ENCODE peak calls at places on chromosomes 4 and X, in four cellular contexts. One of them, this sample, is unnamed.

GRCh38 chrX:49762175-49762704 is 66.5 kb upstream of the PAGE1 start:
- DNase-seq in K562: no peak
- DNase-seq in SK-N-SH: no peak
- DNase-seq in H1: no peak
- DNase-seq in this sample: no peak

GRCh38 chrX:10477525-10477924 is 142.9 kb downstream of the MID1 start:
- DNase-seq in K562: no peak
- DNase-seq in SK-N-SH: no peak
- DNase-seq in H1: no peak
- DNase-seq in this sample: no peak

GRCh38 chr4:44256414-44256813 is 192.2 kb downstream of the KCTD8 start:
- DNase-seq in K562: no peak
- DNase-seq in H1: no peak
- DNase-seq in SK-N-SH: no peak
- DNase-seq in this sample: no peak

GRCh38 chr4:173008436-173008835 is 160.2 kb upstream of the GALNT7 start:
- DNase-seq in K562: no peak
- DNase-seq in H1: no peak
- DNase-seq in SK-N-SH: no peak
- DNase-seq in this sample: no peak

GRCh38 chr4:7766661-7767345 is 172.9 kb downstream of the AFAP1 start:
- DNase-seq in K562: no peak
- DNase-seq in SK-N-SH: no peak
- DNase-seq in H1: no peak
- DNase-seq in this sample: no peak

GRCh38 chrX:48683411-48683982 is at the start of gene WAS:
- DNase-seq in SK-N-SH: no peak
- DNase-seq in K562: no peak
- DNase-seq in H1: no peak
- DNase-seq in this sample: no peak

GRCh38 chr4:3410401-3411135 is 31.2 kb upstream of the HGFAC start:
- DNase-seq in H1: no peak
- DNase-seq in K562: no peak
- DNase-seq in SK-N-SH: no peak
- DNase-seq in this sample: no peak

GRCh38 chrX:134460861-134461218 is 875 bp downstream of the HPRT1 start:
- DNase-seq in SK-N-SH: no peak
- DNase-seq in H1: no peak
- DNase-seq in K562: peak
- DNase-seq in this sample: no peak

GRCh38 chr4:16083217-16084191 is at the start of gene PROM1:
- DNase-seq in K562: no peak
- DNase-seq in SK-N-SH: peak
- DNase-seq in H1: peak
- DNase-seq in this sample: peak

GRCh38 chr4:31007858-31008257 is 287.7 kb downstream of the PCDH7 start:
- DNase-seq in K562: no peak
- DNase-seq in H1: no peak
- DNase-seq in SK-N-SH: peak
- DNase-seq in this sample: no peak

GRCh38 chr4:63553123-63553522 is 856.1 kb downstream of the TECRL start:
- DNase-seq in K562: no peak
- DNase-seq in SK-N-SH: no peak
- DNase-seq in H1: no peak
- DNase-seq in this sample: no peak

GRCh38 chrX:1435241-1435900 is 17.3 kb downstream of the ASMTL start:
- DNase-seq in K562: no peak
- DNase-seq in SK-N-SH: no peak
- DNase-seq in H1: no peak
- DNase-seq in this sample: peak

GRCh38 chrX:130253916-130254315 is 14.8 kb downstream of the ZNF280C start:
- DNase-seq in K562: no peak
- DNase-seq in SK-N-SH: no peak
- DNase-seq in H1: no peak
- DNase-seq in this sample: no peak

GRCh38 chr4:150001815-150002214 is 76.4 kb upstream of the DCLK2 start:
- DNase-seq in H1: no peak
- DNase-seq in K562: no peak
- DNase-seq in SK-N-SH: no peak
- DNase-seq in this sample: no peak

GRCh38 chr4:142886566-142886965 is 40.5 kb upstream of the INPP4B start:
- DNase-seq in SK-N-SH: no peak
- DNase-seq in H1: no peak
- DNase-seq in K562: no peak
- DNase-seq in this sample: no peak

GRCh38 chr4:139469216-139469615 is 15.3 kb downstream of the RAB33B start:
- DNase-seq in H1: no peak
- DNase-seq in SK-N-SH: no peak
- DNase-seq in K562: no peak
- DNase-seq in this sample: no peak

GRCh38 chr4:102815981-102816380 is 11.4 kb downstream of the UBE2D3 start:
- DNase-seq in SK-N-SH: no peak
- DNase-seq in H1: no peak
- DNase-seq in K562: no peak
- DNase-seq in this sample: no peak

GRCh38 chr4:152667781-152668180 is 12.0 kb downstream of the TMEM154 start:
- DNase-seq in K562: no peak
- DNase-seq in SK-N-SH: no peak
- DNase-seq in H1: no peak
- DNase-seq in this sample: no peak

GRCh38 chr4:45621926-45622325 is 501.9 kb downstream of the GABRG1 start:
- DNase-seq in H1: no peak
- DNase-seq in SK-N-SH: no peak
- DNase-seq in K562: no peak
- DNase-seq in this sample: no peak

GRCh38 chr4:77564231-77564630 is 41.4 kb upstream of the CXCL13 start:
- DNase-seq in K562: no peak
- DNase-seq in SK-N-SH: no peak
- DNase-seq in H1: no peak
- DNase-seq in this sample: no peak

GRCh38 chr4:5142726-5143125 is 91.4 kb downstream of the STK32B start:
- DNase-seq in K562: peak
- DNase-seq in H1: peak
- DNase-seq in SK-N-SH: peak
- DNase-seq in this sample: peak

GRCh38 chr4:566508-567295 is 9.4 kb downstream of the TMEM271 start:
- DNase-seq in H1: no peak
- DNase-seq in K562: peak
- DNase-seq in SK-N-SH: peak
- DNase-seq in this sample: no peak

GRCh38 chr4:10344824-10345223 is 112.4 kb downstream of the ZNF518B start:
- DNase-seq in SK-N-SH: no peak
- DNase-seq in H1: no peak
- DNase-seq in K562: no peak
- DNase-seq in this sample: no peak

GRCh38 chrX:124098089-124098488 is 136.6 kb downstream of the STAG2 start:
- DNase-seq in K562: peak
- DNase-seq in H1: no peak
- DNase-seq in SK-N-SH: peak
- DNase-seq in this sample: no peak

GRCh38 chrX:153299855-153300254 is 21.7 kb downstream of the PNMA6F start:
- DNase-seq in K562: no peak
- DNase-seq in SK-N-SH: no peak
- DNase-seq in H1: no peak
- DNase-seq in this sample: no peak

GRCh38 chr4:123304151-123305021 is 92.2 kb upstream of the SPRY1 start:
- DNase-seq in SK-N-SH: no peak
- DNase-seq in H1: peak
- DNase-seq in K562: no peak
- DNase-seq in this sample: peak

GRCh38 chr4:185099024-185099682 is 43.9 kb upstream of the SLC25A4 start:
- DNase-seq in K562: no peak
- DNase-seq in H1: no peak
- DNase-seq in SK-N-SH: no peak
- DNase-seq in this sample: peak

GRCh38 chr4:98802673-98803286 is 126.2 kb downstream of the EIF4E start:
- DNase-seq in H1: no peak
- DNase-seq in SK-N-SH: no peak
- DNase-seq in K562: no peak
- DNase-seq in this sample: no peak

GRCh38 chr4:98804403-98804802 is 124.5 kb downstream of the EIF4E start:
- DNase-seq in SK-N-SH: no peak
- DNase-seq in K562: no peak
- DNase-seq in H1: no peak
- DNase-seq in this sample: no peak

GRCh38 chr4:98801259-98801725 is 127.6 kb downstream of the EIF4E start:
- DNase-seq in K562: peak
- DNase-seq in H1: no peak
- DNase-seq in SK-N-SH: no peak
- DNase-seq in this sample: no peak

DNA sequence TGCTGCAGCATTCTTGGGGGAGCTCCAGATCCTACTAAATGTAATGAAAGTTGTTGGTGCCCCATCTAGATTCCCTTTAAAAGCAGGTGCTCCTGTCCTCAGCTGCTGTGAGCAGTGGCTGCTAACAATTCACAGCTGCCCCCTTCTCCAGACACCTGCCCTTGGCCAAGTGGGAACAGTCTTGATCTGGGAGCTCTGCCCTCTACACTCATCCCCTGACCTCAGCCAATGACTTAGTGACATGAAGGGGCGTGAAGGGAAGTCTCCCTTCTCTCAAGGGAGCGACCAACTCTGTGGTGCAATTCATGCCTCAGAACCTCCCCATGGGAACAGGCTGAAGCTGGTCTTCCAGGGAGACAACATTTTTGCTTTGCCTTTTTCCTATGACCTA is 125.7 kb downstream of the EIF4E start:
- DNase-seq in K562: no peak
- DNase-seq in SK-N-SH: no peak
- DNase-seq in H1: no peak
- DNase-seq in this sample: no peak
- TF ChIP-seq TEAD4 in K562: no peak
- TF ChIP-seq TEAD4 in SK-N-SH: no peak
- TF ChIP-seq TEAD4 in H1: no peak
- TF ChIP-seq TEAD4 in this sample: no peak

DNA sequence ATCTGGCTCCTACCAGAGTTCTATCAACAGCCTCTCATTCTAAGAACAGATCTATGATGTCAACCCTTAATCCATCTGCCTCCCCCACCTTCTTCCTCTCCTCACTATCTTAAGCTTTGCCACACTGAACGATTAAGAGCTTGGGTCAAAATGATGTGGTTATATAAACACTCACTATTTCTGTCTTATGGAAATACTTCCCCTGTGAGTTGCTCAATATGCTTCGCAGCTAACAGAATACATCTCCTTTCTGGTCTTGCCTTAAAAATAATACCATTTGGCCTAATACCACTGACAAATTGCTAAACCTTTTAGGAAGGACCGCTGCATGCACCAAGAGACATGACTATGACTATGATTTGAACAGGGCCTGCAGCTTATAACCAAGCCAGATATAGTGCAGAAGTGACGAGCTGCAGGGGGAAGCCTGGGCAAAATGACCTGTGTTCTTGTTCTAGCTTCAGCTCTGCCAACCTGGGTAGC is 130.9 kb downstream of the RNF150 start:
- DNase-seq in H1: no peak
- DNase-seq in SK-N-SH: no peak
- DNase-seq in K562: no peak
- DNase-seq in this sample: no peak
- TF ChIP-seq TEAD4 in H1: no peak
- TF ChIP-seq TEAD4 in SK-N-SH: no peak
- TF ChIP-seq TEAD4 in K562: no peak
- TF ChIP-seq TEAD4 in this sample: no peak

GRCh38 chr4:41791557-41791956 is 43.0 kb upstream of the PHOX2B start:
- DNase-seq in H1: no peak
- DNase-seq in SK-N-SH: no peak
- DNase-seq in K562: no peak
- DNase-seq in this sample: no peak
- TF ChIP-seq TEAD4 in H1: no peak
- TF ChIP-seq TEAD4 in SK-N-SH: no peak
- TF ChIP-seq TEAD4 in K562: no peak
- TF ChIP-seq TEAD4 in this sample: no peak

DNA sequence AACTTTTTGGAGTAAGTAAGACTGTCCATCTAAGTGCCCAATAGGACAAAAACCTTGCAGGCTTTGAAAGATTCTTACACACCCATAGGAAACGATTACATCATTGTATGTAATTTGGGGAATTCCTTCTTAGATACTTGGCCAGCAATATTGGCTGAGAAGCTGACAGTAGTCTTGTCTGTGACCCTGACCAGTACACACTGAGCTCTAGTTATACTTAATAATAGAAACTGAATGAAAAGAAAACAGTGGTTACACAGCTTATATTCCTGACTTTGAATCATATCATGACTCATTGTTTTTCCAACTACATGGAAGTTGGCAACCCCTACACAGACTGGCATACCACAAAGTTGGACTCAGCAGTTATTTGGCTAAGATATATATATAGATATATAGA is 7.1 kb upstream of the TLR2 start:
- DNase-seq in H1: no peak
- DNase-seq in K562: no peak
- DNase-seq in SK-N-SH: no peak
- DNase-seq in this sample: no peak
- TF ChIP-seq TEAD4 in H1: no peak
- TF ChIP-seq TEAD4 in K562: no peak
- TF ChIP-seq TEAD4 in SK-N-SH: peak
- TF ChIP-seq TEAD4 in this sample: no peak

DNA sequence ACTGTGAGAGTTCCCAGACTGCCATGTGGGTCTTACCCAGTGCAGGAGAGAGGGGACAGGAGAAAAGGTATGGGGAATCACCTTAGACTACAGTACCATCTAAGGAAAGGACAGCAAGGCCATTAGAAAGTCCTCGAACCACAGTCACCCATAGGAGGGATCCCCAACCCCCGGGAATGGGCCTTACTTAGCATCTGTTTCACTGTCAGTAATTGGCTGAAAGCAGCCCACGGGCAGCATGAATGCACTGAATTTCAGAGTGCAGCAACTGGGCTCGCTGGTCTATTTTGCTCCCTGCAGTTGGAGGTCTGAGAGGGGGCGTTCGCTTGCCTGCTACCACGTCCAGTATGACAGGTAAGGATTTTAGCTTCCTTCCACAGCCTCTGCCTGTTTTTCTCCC is 50.4 kb upstream of the KLHL8 start:
- DNase-seq in K562: no peak
- DNase-seq in H1: peak
- DNase-seq in SK-N-SH: peak
- DNase-seq in this sample: peak
- TF ChIP-seq TEAD4 in K562: no peak
- TF ChIP-seq TEAD4 in H1: no peak
- TF ChIP-seq TEAD4 in SK-N-SH: no peak
- TF ChIP-seq TEAD4 in this sample: no peak

GRCh38 chrX:9433596-9433995 is 31.3 kb upstream of the TBL1X start:
- DNase-seq in H1: no peak
- DNase-seq in K562: no peak
- DNase-seq in SK-N-SH: no peak
- DNase-seq in this sample: no peak
- TF ChIP-seq TEAD4 in H1: no peak
- TF ChIP-seq TEAD4 in K562: no peak
- TF ChIP-seq TEAD4 in SK-N-SH: no peak
- TF ChIP-seq TEAD4 in this sample: no peak